ENCODE peak calls at places on chromosomes 7 and 10, in five cellular contexts. S is BE2C, Z is endothelial cell of umbilical vein, X is left lung, U is K562. P is an unnamed sample.
A peak's percentile ranks its signal among the peaks of the same experiment; 100 is the strongest.

GRCh38 chr7:42858570-42858969 is 53.3 kb downstream of the C7orf25 start:
- DNase-seq in S (no peak), Z (no peak), X (no peak), U (no peak), P (no peak)

GRCh38 chr10:79608505-79609375 is 2.0 kb upstream of the SFTPA1 start:
- DNase-seq in S (peak; percentile 63), Z (peak; percentile 13), X (peak; percentile 77), U (peak; percentile 70), P (no peak)

GRCh38 chr10:62816179-62817119 is at the start of gene EGR2:
- DNase-seq in S (peak; percentile 88), Z (peak; percentile 91), X (peak; percentile 96), U (peak; percentile 80), P (peak; percentile 94)

GRCh38 chr7:45982912-45983719 is 62.0 kb upstream of the IGFBP3 start:
- DNase-seq in S (peak; percentile 64), Z (no peak), X (no peak), U (no peak), P (no peak)

GRCh38 chr10:113576853-113577252 is 24.0 kb downstream of the HABP2 start:
- DNase-seq in S (no peak), Z (peak; percentile 10), X (no peak), U (peak; percentile 14), P (no peak)

GRCh38 chr7:143239822-143240221 is 18.0 kb downstream of the TAS2R40 start:
- DNase-seq in S (no peak), Z (no peak), X (no peak), U (no peak), P (no peak)

GRCh38 chr10:122417667-122418066 is 36.8 kb upstream of the ARMS2 start:
- DNase-seq in S (no peak), Z (no peak), X (no peak), U (no peak), P (no peak)

GRCh38 chr10:70589762-70590662 is 12.5 kb downstream of the PRF1 start:
- DNase-seq in S (no peak), Z (no peak), X (no peak), U (no peak), P (no peak)

GRCh38 chr10:113053091-113053490 is 103.0 kb downstream of the TCF7L2 start:
- DNase-seq in S (no peak), Z (no peak), X (no peak), U (no peak), P (no peak)

GRCh38 chr7:132298782-132299181 is 277.5 kb downstream of the PLXNA4 start:
- DNase-seq in S (no peak), Z (peak; percentile 85), X (no peak), U (no peak), P (peak; percentile 7)

GRCh38 chr10:34061846-34062245 is 727.4 kb upstream of the NRP1 start:
- DNase-seq in S (no peak), Z (no peak), X (no peak), U (no peak), P (peak; percentile 12)

GRCh38 chr10:36677170-36677768 is 448.1 kb upstream of the ANKRD30A start:
- DNase-seq in S (no peak), Z (no peak), X (no peak), U (no peak), P (no peak)

GRCh38 chr7:26538683-26539082 is 247.0 kb downstream of the SNX10 start:
- DNase-seq in S (no peak), Z (no peak), X (no peak), U (no peak), P (no peak)

GRCh38 chr10:68202965-68203358 is 29.0 kb downstream of the ATOH7 start:
- DNase-seq in S (no peak), Z (peak; percentile 57), X (no peak), U (no peak), P (no peak)

GRCh38 chr10:122567056-122567660 is 6.6 kb downstream of the DMBT1 start:
- DNase-seq in S (peak; percentile 18), Z (peak; percentile 15), X (no peak), U (peak; percentile 59), P (no peak)

GRCh38 chr10:79206300-79207095 is 137.7 kb downstream of the ZMIZ1 start:
- DNase-seq in S (no peak), Z (no peak), X (peak; percentile 63), U (no peak), P (no peak)

GRCh38 chr7:128899392-128899791 is 11.1 kb downstream of the KCP start:
- DNase-seq in S (no peak), Z (no peak), X (no peak), U (no peak), P (no peak)

GRCh38 chr7:128904381-128905197 is 5.9 kb downstream of the KCP start:
- DNase-seq in S (no peak), Z (peak; percentile 53), X (no peak), U (peak; percentile 66), P (no peak)

GRCh38 chr10:91317541-91317940 is 92.6 kb upstream of the HECTD2 start:
- DNase-seq in S (no peak), Z (no peak), X (no peak), U (no peak), P (no peak)

GRCh38 chr10:29681700-29682444 is 47.1 kb upstream of the SVIL start:
- DNase-seq in S (no peak), Z (no peak), X (peak; percentile 69), U (no peak), P (no peak)

GRCh38 chr7:157715938-157716280 is 379.1 kb downstream of the DNAJB6 start:
- DNase-seq in S (no peak), Z (no peak), X (no peak), U (no peak), P (no peak)

GRCh38 chr7:106840342-106840741 is 24.7 kb upstream of the PIK3CG start:
- DNase-seq in S (peak; percentile 50), Z (no peak), X (no peak), U (no peak), P (no peak)

GRCh38 chr7:81852701-81853100 is 82.9 kb upstream of the HGF start:
- DNase-seq in S (no peak), Z (no peak), X (no peak), U (no peak), P (no peak)

GRCh38 chr7:80604436-80604835 is 34.0 kb upstream of the CD36 start:
- DNase-seq in S (no peak), Z (no peak), X (no peak), U (no peak), P (no peak)

GRCh38 chr7:88200793-88201192 is 19.0 kb downstream of the SRI start:
- DNase-seq in S (no peak), Z (no peak), X (no peak), U (no peak), P (no peak)

GRCh38 chr10:113704637-113705343 is 25.1 kb downstream of the CASP7 start:
- DNase-seq in S (peak; percentile 32), Z (peak; percentile 50), X (no peak), U (peak; percentile 14), P (no peak)

GRCh38 chr7:150983893-150984368 is 5.8 kb upstream of the KCNH2 start:
- DNase-seq in S (no peak), Z (peak; percentile 36), X (peak; percentile 8), U (peak; percentile 83), P (peak; percentile 5)

GRCh38 chr10:96130326-96130758 is 245 bp downstream of the ZNF518A start:
- DNase-seq in S (peak; percentile 62), Z (peak; percentile 77), X (peak; percentile 93), U (peak; percentile 69), P (no peak)

GRCh38 chr10:74981831-74982633 is 129.4 kb upstream of the SAMD8 start:
- DNase-seq in S (no peak), Z (no peak), X (no peak), U (no peak), P (no peak)

GRCh38 chr10:74976565-74976964 is 134.9 kb upstream of the SAMD8 start:
- DNase-seq in S (no peak), Z (no peak), X (no peak), U (no peak), P (no peak)

GRCh38 chr10:74977072-74977471 is 134.4 kb upstream of the SAMD8 start:
- DNase-seq in S (no peak), Z (no peak), X (no peak), U (no peak), P (no peak)

GRCh38 chr10:74975758-74976157 is 135.7 kb upstream of the SAMD8 start:
- DNase-seq in S (no peak), Z (no peak), X (no peak), U (no peak), P (no peak)

GRCh38 chr10:74977913-74978847 is 133.3 kb upstream of the SAMD8 start:
- DNase-seq in S (no peak), Z (no peak), X (no peak), U (no peak), P (no peak)
- H3K4me3 ChIP-seq in S (no peak overlapping the region), Z (no peak overlapping the region), X (no peak overlapping the region), U (no peak overlapping the region), P (no peak overlapping the region)

DNA sequence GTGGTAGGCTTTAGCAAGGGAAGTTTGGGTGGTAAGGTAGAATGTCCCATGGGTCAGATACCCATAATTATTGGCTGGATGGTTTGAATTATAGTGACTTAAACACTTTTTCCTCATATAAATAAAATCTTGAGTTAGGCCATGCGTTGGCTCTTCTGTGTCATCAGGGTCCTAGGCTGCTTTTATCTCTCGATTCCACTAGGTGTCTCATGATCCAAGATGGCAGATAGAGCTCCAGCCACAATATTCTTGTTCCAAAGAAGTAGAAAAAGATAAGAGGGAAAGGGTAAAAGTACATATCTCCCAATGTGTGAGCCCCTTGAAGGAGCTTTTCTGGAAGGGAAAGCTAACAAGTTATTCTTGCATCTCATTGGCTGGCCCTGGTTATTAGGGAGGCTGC is 144.7 kb downstream of the GRK5 start:
- DNase-seq in S (no peak), Z (no peak), X (no peak), U (no peak), P (no peak)
- TF ChIP-seq CTCF in S (peak; percentile 9), Z (no peak), X (no peak), U (no peak), P (no peak)

DNA sequence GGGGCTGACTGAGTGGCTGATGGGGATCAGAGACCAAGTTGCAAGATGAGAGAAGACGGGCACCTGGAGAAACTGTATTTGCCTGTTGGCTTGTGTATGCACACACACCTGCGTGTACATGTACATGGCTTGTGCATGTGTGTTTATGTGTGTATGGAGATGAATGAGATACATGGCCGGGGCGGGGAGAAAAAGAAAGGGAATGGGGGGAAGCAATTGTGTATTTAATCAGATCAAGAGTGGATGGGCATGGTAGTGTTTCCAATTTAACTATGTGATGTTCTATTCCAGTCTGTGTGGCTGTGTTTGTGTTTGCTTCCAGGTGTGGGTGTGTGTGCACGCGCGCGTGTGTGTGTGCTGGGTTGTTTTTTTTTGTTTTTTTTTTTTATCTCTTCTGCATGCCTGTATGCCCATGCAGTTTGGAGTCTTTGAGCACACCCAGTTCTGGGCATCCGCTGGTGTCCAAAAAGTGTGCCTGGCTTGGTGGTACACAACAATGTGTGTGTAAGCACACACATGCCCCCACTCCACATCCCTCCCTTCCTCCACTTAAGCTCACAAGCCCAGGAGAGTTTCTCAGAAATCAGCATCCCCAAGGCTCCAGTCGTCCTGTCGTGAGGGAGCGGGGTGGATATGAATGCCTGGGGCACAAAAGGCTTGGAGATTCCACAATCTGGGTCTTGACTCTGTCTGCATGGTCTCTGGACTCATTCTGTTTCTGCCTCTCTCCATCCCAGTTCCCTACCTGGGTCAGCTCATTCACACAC is 2.5 kb upstream of the VGF start:
- DNase-seq in S (no peak), Z (no peak), X (no peak), U (no peak), P (no peak)
- H3K27me3 ChIP-seq in S (peaks cover 33% of the 10 kb centered on the region), Z (peaks cover 76% of the 10 kb centered on the region), X (peaks cover 100% of the 10 kb centered on the region), U (peaks cover 45% of the 10 kb centered on the region), P (peaks cover 64% of the 10 kb centered on the region)

DNA sequence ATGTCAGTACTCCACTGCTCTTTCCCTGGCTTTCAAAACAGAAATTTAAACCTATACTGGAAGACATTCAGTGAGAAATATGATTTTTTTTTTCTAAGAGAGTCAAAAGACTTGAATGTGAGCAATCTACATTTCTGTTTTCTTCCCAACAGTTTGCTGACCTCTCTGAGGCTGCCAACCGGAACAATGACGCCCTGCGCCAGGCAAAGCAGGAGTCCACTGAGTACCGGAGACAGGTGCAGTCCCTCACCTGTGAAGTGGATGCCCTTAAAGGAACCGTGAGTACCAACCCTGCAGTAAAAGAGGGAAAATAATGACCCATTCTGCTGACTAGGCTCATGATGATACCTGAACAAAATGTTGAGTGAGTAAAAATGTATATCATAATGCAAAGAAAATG is 6.5 kb downstream of the VIM start:
- DNase-seq in S (no peak), Z (no peak), X (no peak), U (no peak), P (no peak)
- H3K4me3 ChIP-seq in S (no peak overlapping the region), Z (peak overlapping the region; percentile 33), X (peak overlapping the region; percentile 7), U (no peak overlapping the region), P (no peak overlapping the region)